ENCODE peak calls at places on chromosome 5, in four cellular contexts. One of them, this sample, is unnamed.

GRCh38 chr5:19044931-19045695 is 942.9 kb downstream of the CDH18 start:
- DNase-seq in H1: no peak
- DNase-seq in HepG2: no peak
- DNase-seq in GM12878: no peak
- DNase-seq in this sample: no peak

GRCh38 chr5:68362331-68362730 is 146.8 kb downstream of the PIK3R1 start:
- DNase-seq in GM12878: no peak
- DNase-seq in H1: no peak
- DNase-seq in HepG2: no peak
- DNase-seq in this sample: no peak

GRCh38 chr5:150614651-150615040 is 25.8 kb upstream of the SYNPO start:
- DNase-seq in HepG2: no peak
- DNase-seq in GM12878: no peak
- DNase-seq in H1: no peak
- DNase-seq in this sample: no peak

GRCh38 chr5:57889558-57889957 is 406.9 kb upstream of the ACTBL2 start:
- DNase-seq in HepG2: peak; percentile 9
- DNase-seq in GM12878: no peak
- DNase-seq in H1: no peak
- DNase-seq in this sample: no peak

GRCh38 chr5:136979131-136979530 is 520.0 kb downstream of the SPOCK1 start:
- DNase-seq in GM12878: no peak
- DNase-seq in HepG2: no peak
- DNase-seq in H1: no peak
- DNase-seq in this sample: no peak

GRCh38 chr5:58022055-58022454 is 437.8 kb downstream of the PLK2 start:
- DNase-seq in HepG2: no peak
- DNase-seq in GM12878: no peak
- DNase-seq in H1: no peak
- DNase-seq in this sample: no peak

GRCh38 chr5:137497396-137498290 is 1.5 kb downstream of the SPOCK1 start:
- DNase-seq in H1: peak; percentile 54
- DNase-seq in GM12878: no peak
- DNase-seq in HepG2: no peak
- DNase-seq in this sample: no peak

GRCh38 chr5:169945831-169946261 is 34.4 kb downstream of the INSYN2B start:
- DNase-seq in GM12878: no peak
- DNase-seq in HepG2: no peak
- DNase-seq in H1: peak; percentile 49
- DNase-seq in this sample: no peak

GRCh38 chr5:21254161-21254560 is 1266.2 kb upstream of the CDH18 start:
- DNase-seq in HepG2: no peak
- DNase-seq in GM12878: no peak
- DNase-seq in H1: no peak
- DNase-seq in this sample: no peak

GRCh38 chr5:64505769-64506566 is at the start of gene RGS7BP:
- DNase-seq in GM12878: no peak
- DNase-seq in H1: peak; percentile 78
- DNase-seq in HepG2: no peak
- DNase-seq in this sample: no peak

GRCh38 chr5:120139039-120139438 is 325.1 kb upstream of the PRR16 start:
- DNase-seq in H1: no peak
- DNase-seq in GM12878: no peak
- DNase-seq in HepG2: peak; percentile 70
- DNase-seq in this sample: no peak

GRCh38 chr5:124979174-124979573 is 232.7 kb upstream of the ZNF608 start:
- DNase-seq in HepG2: no peak
- DNase-seq in H1: no peak
- DNase-seq in GM12878: no peak
- DNase-seq in this sample: no peak

GRCh38 chr5:106205916-106206571 is 1464.7 kb downstream of the EFNA5 start:
- DNase-seq in GM12878: no peak
- DNase-seq in HepG2: no peak
- DNase-seq in H1: no peak
- DNase-seq in this sample: no peak

GRCh38 chr5:173451031-173451430 is 122.8 kb upstream of the STC2 start:
- DNase-seq in H1: peak; percentile 61
- DNase-seq in GM12878: no peak
- DNase-seq in HepG2: peak; percentile 49
- DNase-seq in this sample: peak; percentile 58

GRCh38 chr5:82817897-82818676 is 259.1 kb downstream of the TMEM167A start:
- DNase-seq in HepG2: no peak
- DNase-seq in H1: no peak
- DNase-seq in GM12878: no peak
- DNase-seq in this sample: no peak

GRCh38 chr5:172549708-172550095 is 91.4 kb upstream of the NEURL1B start:
- DNase-seq in HepG2: no peak
- DNase-seq in H1: no peak
- DNase-seq in GM12878: no peak
- DNase-seq in this sample: no peak

GRCh38 chr5:60821488-60822284 is 22.4 kb downstream of the ELOVL7 start:
- DNase-seq in GM12878: no peak
- DNase-seq in HepG2: no peak
- DNase-seq in H1: no peak
- DNase-seq in this sample: no peak

GRCh38 chr5:178223828-178224335 is 8.7 kb downstream of the PHYKPL start:
- DNase-seq in HepG2: no peak
- DNase-seq in GM12878: no peak
- DNase-seq in H1: no peak
- DNase-seq in this sample: no peak

GRCh38 chr5:1059884-1060263 is 51.3 kb downstream of the NKD2 start:
- DNase-seq in HepG2: no peak
- DNase-seq in GM12878: no peak
- DNase-seq in H1: no peak
- DNase-seq in this sample: no peak

GRCh38 chr5:96687812-96688453 is 25.8 kb downstream of the CAST start:
- DNase-seq in GM12878: no peak
- DNase-seq in H1: no peak
- DNase-seq in HepG2: peak; percentile 49
- DNase-seq in this sample: peak; percentile 66

GRCh38 chr5:16702964-16703363 is 86.2 kb upstream of the RETREG1 start:
- DNase-seq in H1: no peak
- DNase-seq in GM12878: no peak
- DNase-seq in HepG2: no peak
- DNase-seq in this sample: no peak

GRCh38 chr5:167816354-167816753 is 475.1 kb upstream of the WWC1 start:
- DNase-seq in HepG2: no peak
- DNase-seq in GM12878: no peak
- DNase-seq in H1: no peak
- DNase-seq in this sample: no peak

GRCh38 chr5:157766441-157766840 is 22.9 kb downstream of the LSM11 start:
- DNase-seq in GM12878: no peak
- DNase-seq in HepG2: no peak
- DNase-seq in H1: no peak
- DNase-seq in this sample: no peak

GRCh38 chr5:113378960-113379541 is 55.7 kb downstream of the TSSK1B start:
- DNase-seq in H1: peak; percentile 76
- DNase-seq in GM12878: peak; percentile 9
- DNase-seq in HepG2: peak; percentile 47
- DNase-seq in this sample: peak; percentile 62

GRCh38 chr5:85479849-85480248 is 1095.2 kb upstream of the EDIL3 start:
- DNase-seq in HepG2: no peak
- DNase-seq in H1: no peak
- DNase-seq in GM12878: no peak
- DNase-seq in this sample: no peak

GRCh38 chr5:55856511-55857246 is 5.5 kb downstream of the IL31RA start:
- DNase-seq in H1: no peak
- DNase-seq in GM12878: no peak
- DNase-seq in HepG2: no peak
- DNase-seq in this sample: no peak

GRCh38 chr5:43359738-43360137 is 46.5 kb upstream of the HMGCS1 start:
- DNase-seq in HepG2: no peak
- DNase-seq in H1: no peak
- DNase-seq in GM12878: no peak
- DNase-seq in this sample: no peak

GRCh38 chr5:173676375-173676774 is 59.9 kb upstream of the BOD1 start:
- DNase-seq in GM12878: no peak
- DNase-seq in HepG2: no peak
- DNase-seq in H1: no peak
- DNase-seq in this sample: no peak

GRCh38 chr5:83253731-83254130 is 176.4 kb downstream of the XRCC4 start:
- DNase-seq in GM12878: no peak
- DNase-seq in H1: no peak
- DNase-seq in HepG2: no peak
- DNase-seq in this sample: no peak

GRCh38 chr5:31664566-31664965 is 25.6 kb downstream of the PDZD2 start:
- DNase-seq in HepG2: peak; percentile 55
- DNase-seq in H1: peak; percentile 60
- DNase-seq in GM12878: no peak
- DNase-seq in this sample: peak; percentile 73

GRCh38 chr5:6525910-6526309 is 77.3 kb downstream of the UBE2QL1 start:
- DNase-seq in HepG2: peak; percentile 21
- DNase-seq in H1: peak; percentile 56
- DNase-seq in GM12878: no peak
- DNase-seq in this sample: peak; percentile 77

GRCh38 chr5:96668725-96669124 is 6.5 kb downstream of the CAST start:
- DNase-seq in GM12878: no peak
- DNase-seq in H1: no peak
- DNase-seq in HepG2: no peak
- DNase-seq in this sample: no peak

GRCh38 chr5:128701301-128701700 is 163.3 kb upstream of the FBN2 start:
- DNase-seq in HepG2: no peak
- DNase-seq in GM12878: no peak
- DNase-seq in H1: no peak
- DNase-seq in this sample: no peak

GRCh38 chr5:131749723-131750470 is 46.9 kb downstream of the FNIP1 start:
- DNase-seq in H1: no peak
- DNase-seq in GM12878: no peak
- DNase-seq in HepG2: no peak
- DNase-seq in this sample: no peak
- TF ChIP-seq HDAC6 in H1: no peak
- TF ChIP-seq HDAC6 in GM12878: no peak
- TF ChIP-seq HDAC6 in HepG2: no peak
- TF ChIP-seq HDAC6 in this sample: no peak

GRCh38 chr5:89377752-89378455 is 494.9 kb upstream of the MEF2C start:
- DNase-seq in HepG2: no peak
- DNase-seq in GM12878: no peak
- DNase-seq in H1: no peak
- DNase-seq in this sample: no peak
- TF ChIP-seq HDAC6 in HepG2: no peak
- TF ChIP-seq HDAC6 in GM12878: no peak
- TF ChIP-seq HDAC6 in H1: no peak
- TF ChIP-seq HDAC6 in this sample: no peak

DNA sequence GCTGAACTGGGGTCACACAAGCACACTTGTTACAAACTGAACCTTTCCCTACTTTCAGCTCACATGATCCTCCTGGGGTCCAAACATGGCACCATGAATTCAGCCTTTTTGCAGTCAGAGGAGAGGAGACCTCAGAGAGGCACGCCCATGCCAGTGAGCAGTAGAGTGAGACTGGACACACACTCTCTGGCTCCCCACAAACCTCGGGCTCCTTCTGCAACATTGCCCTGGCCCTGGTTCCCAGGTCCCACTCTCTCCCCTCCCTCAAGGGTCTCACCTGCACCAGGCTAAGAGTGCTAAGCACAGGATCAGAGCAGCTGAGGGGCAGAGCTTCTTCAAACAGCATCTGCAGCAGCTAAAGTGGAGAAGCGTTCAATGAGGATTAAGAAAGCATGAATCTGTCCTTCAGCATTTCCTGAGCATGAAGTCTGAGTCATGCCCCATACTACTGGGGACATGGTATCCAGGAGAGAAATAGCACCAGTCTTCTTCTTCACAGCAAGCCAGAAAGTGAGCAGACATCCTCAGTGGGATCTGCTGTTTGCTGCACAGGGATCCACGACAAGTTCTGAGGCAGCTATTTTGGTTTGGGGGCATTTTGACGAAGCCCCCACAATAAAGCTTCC is 27.2 kb downstream of the SLC35A4 start:
- DNase-seq in HepG2: no peak
- DNase-seq in H1: no peak
- DNase-seq in GM12878: no peak
- DNase-seq in this sample: no peak
- TF ChIP-seq HDAC6 in HepG2: no peak
- TF ChIP-seq HDAC6 in H1: no peak
- TF ChIP-seq HDAC6 in GM12878: no peak
- TF ChIP-seq HDAC6 in this sample: no peak

DNA sequence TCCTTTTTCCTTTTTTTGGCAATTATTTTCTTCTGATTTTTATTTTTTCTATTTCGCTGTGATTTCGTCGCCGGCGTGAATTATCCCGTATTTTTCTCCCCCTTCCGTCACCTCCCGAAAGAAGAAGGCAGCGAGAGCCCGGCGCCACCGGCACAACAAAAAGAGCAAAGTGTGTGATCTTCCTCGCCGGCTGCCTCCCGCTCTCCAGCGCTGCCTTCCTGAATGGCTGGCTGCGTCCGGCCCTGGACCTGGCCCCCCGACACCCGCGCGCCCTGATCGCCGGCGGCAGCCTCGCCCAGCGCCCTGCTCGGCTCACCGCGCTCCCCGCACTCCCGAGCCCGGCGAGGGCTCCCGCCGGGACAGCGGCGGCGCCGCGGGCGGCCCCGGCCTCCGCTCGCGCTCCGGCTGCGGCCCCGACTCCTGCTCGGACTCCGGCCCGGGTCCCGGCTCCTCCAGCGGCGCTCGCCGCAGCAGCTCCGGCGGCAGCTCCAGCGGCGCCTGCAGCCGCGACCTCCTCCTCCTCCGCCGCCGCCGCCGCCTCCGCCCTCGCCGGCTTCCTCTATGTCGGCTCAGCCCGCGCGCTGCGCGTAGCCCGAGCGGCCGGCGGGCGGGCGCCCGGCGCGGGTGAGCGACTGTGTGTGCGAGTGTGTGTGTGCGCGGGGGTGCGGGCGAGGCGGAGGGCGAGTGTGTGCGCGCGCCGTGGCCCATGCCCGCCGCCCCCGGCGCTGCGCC is 943 bp downstream of the NR2F1 start:
- DNase-seq in GM12878: no peak
- DNase-seq in HepG2: peak; percentile 32
- DNase-seq in H1: no peak
- DNase-seq in this sample: peak; percentile 22
- TF ChIP-seq HDAC6 in GM12878: peak; percentile 91
- TF ChIP-seq HDAC6 in HepG2: no peak
- TF ChIP-seq HDAC6 in H1: no peak
- TF ChIP-seq HDAC6 in this sample: no peak

This sample was measured in K562.